ENCODE peak calls at places on chromosome 9, in four cellular contexts. I, T, Y and V are unnamed samples.

GRCh38 chr9:128558431-128559310 is 6.3 kb downstream of the SPTAN1 start:
- DNase-seq in Y (peak; percentile 47), I (peak; percentile 88), T (peak; percentile 93), V (peak; percentile 74)

GRCh38 chr9:15115702-15116639 is 191.0 kb downstream of the TTC39B start:
- DNase-seq in Y (no peak), I (no peak), T (no peak), V (no peak)

GRCh38 chr9:129335456-129336129 is 157.5 kb upstream of the IER5L start:
- DNase-seq in Y (no peak), T (peak; percentile 81), I (no peak), V (no peak)

GRCh38 chr9:121601234-121601633 is 50.2 kb upstream of the DAB2IP start:
- DNase-seq in Y (no peak), T (no peak), I (no peak), V (no peak)

GRCh38 chr9:117936185-117936758 is 232.1 kb downstream of the TLR4 start:
- DNase-seq in I (no peak), T (no peak), Y (no peak), V (no peak)

GRCh38 chr9:126822873-126823272 is 18.0 kb downstream of the ZBTB43 start:
- DNase-seq in I (no peak), T (no peak), Y (no peak), V (no peak)

GRCh38 chr9:124629600-124629999 is 122.4 kb upstream of the NR5A1 start:
- DNase-seq in Y (no peak), I (no peak), T (no peak), V (no peak)

GRCh38 chr9:79695531-79696218 is 123.9 kb downstream of the TLE4 start:
- DNase-seq in I (no peak), Y (no peak), T (no peak), V (no peak)

GRCh38 chr9:15187589-15187988 is 119.4 kb downstream of the TTC39B start:
- DNase-seq in T (no peak), Y (no peak), I (no peak), V (no peak)

GRCh38 chr9:112867275-112867991 is 23.2 kb downstream of the SLC46A2 start:
- DNase-seq in Y (peak; percentile 80), T (no peak), I (no peak), V (peak; percentile 44)

GRCh38 chr9:19102181-19102630 is 498 bp downstream of the HAUS6 start:
- DNase-seq in Y (no peak), T (peak; percentile 78), I (no peak), V (no peak)

GRCh38 chr9:130837002-130837511 is 2.0 kb downstream of the ABL1 start:
- DNase-seq in Y (peak; percentile 28), I (no peak), T (no peak), V (no peak)

GRCh38 chr9:78898239-78898638 is 601.3 kb downstream of the PSAT1 start:
- DNase-seq in I (no peak), Y (no peak), T (no peak), V (no peak)

GRCh38 chr9:129164246-129164930 is 13.7 kb downstream of the IER5L start:
- DNase-seq in I (peak; percentile 74), T (peak; percentile 54), Y (no peak), V (no peak)

GRCh38 chr9:116383133-116383532 is 229.5 kb downstream of the PAPPA start:
- DNase-seq in Y (no peak), I (no peak), T (no peak), V (no peak)

GRCh38 chr9:101311759-101312420 is 72.9 kb downstream of the BAAT start:
- DNase-seq in I (no peak), Y (peak; percentile 89), T (no peak), V (peak; percentile 61)

GRCh38 chr9:82565188-82565966 is 497.6 kb downstream of the RASEF start:
- DNase-seq in I (no peak), T (no peak), Y (no peak), V (no peak)

GRCh38 chr9:3237121-3237520 is 288.7 kb downstream of the RFX3 start:
- DNase-seq in I (no peak), T (no peak), Y (no peak), V (no peak)

GRCh38 chr9:110426052-110426709 is 88.5 kb upstream of the TXNDC8 start:
- DNase-seq in Y (peak; percentile 38), I (no peak), T (no peak), V (no peak)

GRCh38 chr9:77744877-77745435 is 96.8 kb upstream of the GNA14 start:
- DNase-seq in I (no peak), T (no peak), Y (no peak), V (no peak)

GRCh38 chr9:69054989-69055388 is 19.4 kb downstream of the FXN start:
- DNase-seq in Y (no peak), T (no peak), I (no peak), V (no peak)

GRCh38 chr9:37036237-37037136 is 2.4 kb upstream of the PAX5 start:
- DNase-seq in T (peak; percentile 81), I (peak; percentile 58), Y (no peak), V (no peak)

GRCh38 chr9:93098236-93098946 is 2.4 kb downstream of the CARD19 start:
- DNase-seq in T (peak; percentile 96), I (peak; percentile 79), Y (peak; percentile 85), V (peak; percentile 91)

GRCh38 chr9:3578786-3579185 is 53.0 kb upstream of the RFX3 start:
- DNase-seq in Y (no peak), T (no peak), I (no peak), V (no peak)

GRCh38 chr9:98117984-98118639 is 910 bp downstream of the TRIM14 start:
- DNase-seq in I (peak; percentile 61), Y (peak; percentile 62), T (peak; percentile 41), V (no peak)

GRCh38 chr9:137077758-137078693 is 709 bp downstream of the UAP1L1 start:
- DNase-seq in I (no peak), Y (no peak), T (peak; percentile 86), V (no peak)

GRCh38 chr9:16064701-16065230 is 511.9 kb downstream of the CCDC171 start:
- DNase-seq in T (no peak), I (no peak), Y (no peak), V (no peak)

GRCh38 chr9:91817493-91818225 is 132.4 kb downstream of the ROR2 start:
- DNase-seq in Y (no peak), I (no peak), T (no peak), V (peak; percentile 91)

GRCh38 chr9:2424564-2425153 is 196.9 kb upstream of the VLDLR start:
- DNase-seq in I (peak; percentile 47), T (peak; percentile 73), Y (no peak), V (no peak)

GRCh38 chr9:109733690-109734089 is 46.3 kb upstream of the PALM2AKAP2 start:
- DNase-seq in I (no peak), Y (no peak), T (no peak), V (no peak)

GRCh38 chr9:112168197-112168596 is 6.9 kb downstream of the SUSD1 start:
- DNase-seq in I (no peak), Y (no peak), T (no peak), V (no peak)

GRCh38 chr9:136081113-136081825 is 13.8 kb downstream of the NACC2 start:
- DNase-seq in Y (no peak), T (peak; percentile 79), I (no peak), V (no peak)

GRCh38 chr9:36861528-36862205 is 172.4 kb downstream of the PAX5 start:
- DNase-seq in Y (no peak), I (no peak), T (peak; percentile 36), V (no peak)

GRCh38 chr9:93207326-93207814 is 23.4 kb downstream of the WNK2 start:
- DNase-seq in Y (no peak), I (peak; percentile 70), T (peak; percentile 83), V (no peak)

GRCh38 chr9:107749787-107750444 is 260.3 kb upstream of the KLF4 start:
- DNase-seq in T (peak; percentile 87), Y (peak; percentile 80), I (peak; percentile 86), V (peak; percentile 85)
- TF ChIP-seq CTCF in T (no peak), Y (no peak), I (no peak), V (no peak)

DNA sequence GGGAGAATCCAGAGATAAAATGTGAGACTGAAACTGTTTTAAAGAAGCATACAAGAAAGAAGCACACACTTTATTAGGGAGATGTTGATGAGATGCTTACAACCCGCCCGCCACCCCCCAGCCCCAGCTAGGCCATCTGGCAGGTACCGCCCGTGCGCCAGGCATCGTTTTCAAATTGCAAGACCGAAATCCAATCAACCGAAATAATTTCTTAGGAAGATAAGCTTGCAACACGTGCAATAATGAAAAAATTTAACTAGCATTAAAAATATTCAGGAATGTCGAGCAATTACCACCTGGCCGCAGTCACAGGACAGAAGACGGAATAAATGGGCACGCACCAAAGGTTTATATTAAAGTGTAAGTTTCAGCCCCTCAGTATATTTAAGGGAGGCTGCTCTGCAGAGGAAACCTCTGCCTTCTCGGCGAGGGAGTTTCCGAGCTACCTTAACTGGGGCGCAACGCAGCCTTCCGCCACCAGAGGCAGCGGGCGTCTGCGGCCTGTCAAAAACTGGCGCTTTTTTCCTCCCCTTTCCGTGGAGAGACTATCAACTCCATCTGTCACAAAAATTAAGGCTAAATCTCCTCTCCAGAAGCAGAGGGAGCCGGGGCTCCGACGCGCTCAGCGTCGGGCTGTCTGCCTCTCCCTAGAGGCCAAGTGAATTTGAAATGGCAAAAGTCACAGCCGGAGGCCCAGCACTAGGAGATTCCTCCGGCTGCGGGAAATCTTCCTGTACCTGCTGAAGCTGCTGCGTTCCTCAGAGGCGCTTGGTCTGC is 1.0 kb upstream of the GAS1 start:
- DNase-seq in I (peak; percentile 86), T (peak; percentile 91), Y (peak; percentile 76), V (peak; percentile 50)
- H3K27ac ChIP-seq in I (peak overlapping the region; percentile 84), T (peak overlapping the region; percentile 82), Y (no peak overlapping the region), V (peak overlapping the region; percentile 4)

DNA sequence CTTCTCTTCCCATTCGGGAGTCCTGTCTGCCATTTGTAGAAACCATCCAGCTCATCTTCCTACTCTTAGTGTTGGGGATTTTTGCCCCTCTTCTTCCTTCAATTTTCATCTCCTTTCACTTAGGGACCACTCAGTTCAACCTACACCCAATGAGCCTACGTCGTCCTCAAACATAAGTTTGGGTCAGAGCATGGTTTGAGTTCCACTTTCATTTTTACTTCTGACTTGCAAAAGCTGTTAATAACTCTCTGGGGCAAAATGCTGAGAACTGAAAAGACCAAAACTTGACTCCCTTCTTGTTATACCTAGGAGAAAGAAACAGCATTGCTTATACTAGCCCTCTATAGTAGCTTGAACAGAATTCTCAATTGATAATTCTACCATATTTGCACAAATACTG is 381.5 kb upstream of the MPDZ start:
- DNase-seq in T (no peak), Y (no peak), I (no peak), V (no peak)
- H3K4me3 ChIP-seq in T (no peak overlapping the region), Y (no peak overlapping the region), I (no peak overlapping the region), V (no peak overlapping the region)

GRCh38 chr9:70798018-70798417 is 323.4 kb downstream of the TRPM3 start:
- DNase-seq in I (no peak), T (no peak), Y (no peak), V (no peak)

GRCh38 chr9:70805953-70806352 is 315.5 kb downstream of the TRPM3 start:
- DNase-seq in T (no peak), Y (no peak), I (peak; percentile 85), V (no peak)

GRCh38 chr9:70806872-70807271 is 314.5 kb downstream of the TRPM3 start:
- DNase-seq in I (no peak), T (no peak), Y (no peak), V (no peak)

GRCh38 chr9:70802206-70802605 is 319.2 kb downstream of the TRPM3 start:
- DNase-seq in T (no peak), Y (no peak), I (peak; percentile 24), V (no peak)

GRCh38 chr9:70802758-70803436 is 318.5 kb downstream of the TRPM3 start:
- DNase-seq in I (no peak), T (no peak), Y (no peak), V (no peak)
- TF ChIP-seq CTCF in I (peak; percentile 12), T (no peak), Y (no peak), V (no peak)